ENCODE peak calls at places on chromosomes 1 and 21, in six cellular contexts. One of them, this sample, is unnamed.

GRCh38 chr1:241202321-241202845 is 154.6 kb downstream of the RGS7 start:
- DNase-seq in psoas muscle: no peak
- DNase-seq in stimulated activated CD4-positive, alpha-beta T cell treated with anti-CD3 and anti-CD28 coated beads, TNF-alpha, amount 100 ng/mL, for 24 hours: no peak
- DNase-seq in left ventricle myocardium inferior: no peak
- DNase-seq in endothelial cell: no peak
- DNase-seq in bronchial epithelial cell: no peak
- DNase-seq in this sample: no peak

GRCh38 chr1:186235696-186236095 is 139.4 kb downstream of the TPR start:
- DNase-seq in psoas muscle: no peak
- DNase-seq in stimulated activated CD4-positive, alpha-beta T cell treated with anti-CD3 and anti-CD28 coated beads, TNF-alpha, amount 100 ng/mL, for 24 hours: no peak
- DNase-seq in left ventricle myocardium inferior: no peak
- DNase-seq in endothelial cell: no peak
- DNase-seq in bronchial epithelial cell: no peak
- DNase-seq in this sample: no peak

GRCh38 chr21:16454371-16454770 is 724.6 kb downstream of the USP25 start:
- DNase-seq in psoas muscle: no peak
- DNase-seq in stimulated activated CD4-positive, alpha-beta T cell treated with anti-CD3 and anti-CD28 coated beads, TNF-alpha, amount 100 ng/mL, for 24 hours: no peak
- DNase-seq in left ventricle myocardium inferior: no peak
- DNase-seq in endothelial cell: no peak
- DNase-seq in bronchial epithelial cell: no peak
- DNase-seq in this sample: no peak

GRCh38 chr1:27522860-27523665 is 33.1 kb upstream of the WASF2 start:
- DNase-seq in psoas muscle: peak; percentile 68
- DNase-seq in stimulated activated CD4-positive, alpha-beta T cell treated with anti-CD3 and anti-CD28 coated beads, TNF-alpha, amount 100 ng/mL, for 24 hours: no peak
- DNase-seq in left ventricle myocardium inferior: peak; percentile 59
- DNase-seq in endothelial cell: peak; percentile 33
- DNase-seq in bronchial epithelial cell: no peak
- DNase-seq in this sample: no peak

GRCh38 chr1:94709891-94710581 is 110.1 kb upstream of the SLC44A3 start:
- DNase-seq in psoas muscle: no peak
- DNase-seq in stimulated activated CD4-positive, alpha-beta T cell treated with anti-CD3 and anti-CD28 coated beads, TNF-alpha, amount 100 ng/mL, for 24 hours: no peak
- DNase-seq in left ventricle myocardium inferior: no peak
- DNase-seq in endothelial cell: no peak
- DNase-seq in bronchial epithelial cell: peak; percentile 80
- DNase-seq in this sample: no peak

GRCh38 chr1:17335821-17336718 is 28.1 kb downstream of the PADI4 start:
- DNase-seq in psoas muscle: peak; percentile 79
- DNase-seq in stimulated activated CD4-positive, alpha-beta T cell treated with anti-CD3 and anti-CD28 coated beads, TNF-alpha, amount 100 ng/mL, for 24 hours: peak; percentile 46
- DNase-seq in left ventricle myocardium inferior: peak; percentile 46
- DNase-seq in endothelial cell: peak; percentile 87
- DNase-seq in bronchial epithelial cell: peak; percentile 47
- DNase-seq in this sample: peak; percentile 80

GRCh38 chr21:44413566-44414290 is 41.6 kb upstream of the LRRC3 start:
- DNase-seq in psoas muscle: no peak
- DNase-seq in stimulated activated CD4-positive, alpha-beta T cell treated with anti-CD3 and anti-CD28 coated beads, TNF-alpha, amount 100 ng/mL, for 24 hours: no peak
- DNase-seq in left ventricle myocardium inferior: no peak
- DNase-seq in endothelial cell: no peak
- DNase-seq in bronchial epithelial cell: no peak
- DNase-seq in this sample: no peak

GRCh38 chr1:205943245-205943644 is at the start of gene SLC26A9:
- DNase-seq in psoas muscle: no peak
- DNase-seq in stimulated activated CD4-positive, alpha-beta T cell treated with anti-CD3 and anti-CD28 coated beads, TNF-alpha, amount 100 ng/mL, for 24 hours: no peak
- DNase-seq in left ventricle myocardium inferior: no peak
- DNase-seq in endothelial cell: no peak
- DNase-seq in bronchial epithelial cell: no peak
- DNase-seq in this sample: no peak

GRCh38 chr1:88104234-88104633 is 579.8 kb upstream of the PKN2 start:
- DNase-seq in psoas muscle: no peak
- DNase-seq in stimulated activated CD4-positive, alpha-beta T cell treated with anti-CD3 and anti-CD28 coated beads, TNF-alpha, amount 100 ng/mL, for 24 hours: no peak
- DNase-seq in left ventricle myocardium inferior: no peak
- DNase-seq in endothelial cell: no peak
- DNase-seq in bronchial epithelial cell: no peak
- DNase-seq in this sample: no peak

GRCh38 chr1:1477206-1477605 is 5.6 kb downstream of the ATAD3B start:
- DNase-seq in psoas muscle: no peak
- DNase-seq in stimulated activated CD4-positive, alpha-beta T cell treated with anti-CD3 and anti-CD28 coated beads, TNF-alpha, amount 100 ng/mL, for 24 hours: no peak
- DNase-seq in left ventricle myocardium inferior: no peak
- DNase-seq in endothelial cell: no peak
- DNase-seq in bronchial epithelial cell: no peak
- DNase-seq in this sample: no peak

GRCh38 chr1:109314805-109315204 is 8.0 kb upstream of the MYBPHL start:
- DNase-seq in psoas muscle: no peak
- DNase-seq in stimulated activated CD4-positive, alpha-beta T cell treated with anti-CD3 and anti-CD28 coated beads, TNF-alpha, amount 100 ng/mL, for 24 hours: no peak
- DNase-seq in left ventricle myocardium inferior: no peak
- DNase-seq in endothelial cell: no peak
- DNase-seq in bronchial epithelial cell: no peak
- DNase-seq in this sample: no peak

GRCh38 chr1:161074676-161075368 is 5.1 kb upstream of the ARHGAP30 start:
- DNase-seq in psoas muscle: no peak
- DNase-seq in stimulated activated CD4-positive, alpha-beta T cell treated with anti-CD3 and anti-CD28 coated beads, TNF-alpha, amount 100 ng/mL, for 24 hours: no peak
- DNase-seq in left ventricle myocardium inferior: no peak
- DNase-seq in endothelial cell: no peak
- DNase-seq in bronchial epithelial cell: peak; percentile 96
- DNase-seq in this sample: no peak

GRCh38 chr21:36087362-36088138 is 17.7 kb downstream of the CBR1 start:
- DNase-seq in psoas muscle: no peak
- DNase-seq in stimulated activated CD4-positive, alpha-beta T cell treated with anti-CD3 and anti-CD28 coated beads, TNF-alpha, amount 100 ng/mL, for 24 hours: no peak
- DNase-seq in left ventricle myocardium inferior: no peak
- DNase-seq in endothelial cell: no peak
- DNase-seq in bronchial epithelial cell: no peak
- DNase-seq in this sample: no peak

GRCh38 chr1:182707116-182707515 is 22.7 kb upstream of the RGS8 start:
- DNase-seq in psoas muscle: no peak
- DNase-seq in stimulated activated CD4-positive, alpha-beta T cell treated with anti-CD3 and anti-CD28 coated beads, TNF-alpha, amount 100 ng/mL, for 24 hours: no peak
- DNase-seq in left ventricle myocardium inferior: peak; percentile 51
- DNase-seq in endothelial cell: no peak
- DNase-seq in bronchial epithelial cell: no peak
- DNase-seq in this sample: no peak

GRCh38 chr1:21898326-21899155 is 38.6 kb downstream of the HSPG2 start:
- DNase-seq in psoas muscle: peak; percentile 77
- DNase-seq in stimulated activated CD4-positive, alpha-beta T cell treated with anti-CD3 and anti-CD28 coated beads, TNF-alpha, amount 100 ng/mL, for 24 hours: no peak
- DNase-seq in left ventricle myocardium inferior: peak; percentile 73
- DNase-seq in endothelial cell: no peak
- DNase-seq in bronchial epithelial cell: no peak
- DNase-seq in this sample: no peak

GRCh38 chr1:121516279-121516967 is 331.6 kb downstream of the SRGAP2C start:
- DNase-seq in psoas muscle: no peak
- DNase-seq in stimulated activated CD4-positive, alpha-beta T cell treated with anti-CD3 and anti-CD28 coated beads, TNF-alpha, amount 100 ng/mL, for 24 hours: no peak
- DNase-seq in left ventricle myocardium inferior: peak; percentile 20
- DNase-seq in endothelial cell: no peak
- DNase-seq in bronchial epithelial cell: no peak
- DNase-seq in this sample: no peak